ENCODE peak calls at places on chromosomes 1 and 21, in ten cellular contexts. One of them, this sample, is unnamed.

GRCh38 chr1:8625981-8626898 is 191.2 kb downstream of the RERE start:
- DNase-seq in AG04450: peak
- DNase-seq in RWPE1: peak
- DNase-seq in lower lobe of right lung: no peak
- DNase-seq in lower leg skin: no peak
- DNase-seq in cardiac fibroblast: peak
- DNase-seq in MCF 10A: peak
- DNase-seq in GM10248: no peak
- DNase-seq in WERI-Rb-1: no peak
- DNase-seq in heart left ventricle: no peak
- DNase-seq in this sample: no peak

GRCh38 chr21:25960423-25960822 is 210.1 kb downstream of the APP start:
- DNase-seq in AG04450: no peak
- DNase-seq in RWPE1: no peak
- DNase-seq in lower lobe of right lung: no peak
- DNase-seq in lower leg skin: no peak
- DNase-seq in cardiac fibroblast: no peak
- DNase-seq in MCF 10A: no peak
- DNase-seq in GM10248: no peak
- DNase-seq in WERI-Rb-1: peak
- DNase-seq in heart left ventricle: no peak
- DNase-seq in this sample: no peak

GRCh38 chr1:174998569-174999215 is 1.1 kb upstream of the CACYBP start:
- DNase-seq in AG04450: no peak
- DNase-seq in RWPE1: peak
- DNase-seq in lower lobe of right lung: no peak
- DNase-seq in lower leg skin: peak
- DNase-seq in cardiac fibroblast: peak
- DNase-seq in MCF 10A: peak
- DNase-seq in GM10248: peak
- DNase-seq in WERI-Rb-1: peak
- DNase-seq in heart left ventricle: no peak
- DNase-seq in this sample: peak

GRCh38 chr1:209435654-209436566 is 147.6 kb upstream of the CAMK1G start:
- DNase-seq in AG04450: peak
- DNase-seq in RWPE1: peak
- DNase-seq in lower lobe of right lung: peak
- DNase-seq in lower leg skin: peak
- DNase-seq in cardiac fibroblast: peak
- DNase-seq in MCF 10A: peak
- DNase-seq in GM10248: peak
- DNase-seq in WERI-Rb-1: peak
- DNase-seq in heart left ventricle: peak
- DNase-seq in this sample: peak

GRCh38 chr21:28132713-28133112 is 860.0 kb downstream of the LTN1 start:
- DNase-seq in AG04450: no peak
- DNase-seq in RWPE1: no peak
- DNase-seq in lower lobe of right lung: no peak
- DNase-seq in lower leg skin: no peak
- DNase-seq in cardiac fibroblast: peak
- DNase-seq in MCF 10A: no peak
- DNase-seq in GM10248: no peak
- DNase-seq in WERI-Rb-1: no peak
- DNase-seq in heart left ventricle: no peak
- DNase-seq in this sample: no peak

GRCh38 chr1:29782846-29783500 is 546.7 kb downstream of the PTPRU start:
- DNase-seq in AG04450: no peak
- DNase-seq in RWPE1: no peak
- DNase-seq in lower lobe of right lung: no peak
- DNase-seq in lower leg skin: peak
- DNase-seq in cardiac fibroblast: no peak
- DNase-seq in MCF 10A: no peak
- DNase-seq in GM10248: no peak
- DNase-seq in WERI-Rb-1: no peak
- DNase-seq in heart left ventricle: no peak
- DNase-seq in this sample: no peak

GRCh38 chr1:52550447-52550846 is 2.4 kb downstream of the TUT4 start:
- DNase-seq in AG04450: no peak
- DNase-seq in RWPE1: no peak
- DNase-seq in lower lobe of right lung: no peak
- DNase-seq in lower leg skin: no peak
- DNase-seq in cardiac fibroblast: no peak
- DNase-seq in MCF 10A: peak
- DNase-seq in GM10248: no peak
- DNase-seq in WERI-Rb-1: no peak
- DNase-seq in heart left ventricle: no peak
- DNase-seq in this sample: no peak

GRCh38 chr1:176932114-176933104 is 232.1 kb downstream of the ASTN1 start:
- DNase-seq in AG04450: no peak
- DNase-seq in RWPE1: no peak
- DNase-seq in lower lobe of right lung: no peak
- DNase-seq in lower leg skin: no peak
- DNase-seq in cardiac fibroblast: no peak
- DNase-seq in MCF 10A: no peak
- DNase-seq in GM10248: no peak
- DNase-seq in WERI-Rb-1: no peak
- DNase-seq in heart left ventricle: no peak
- DNase-seq in this sample: no peak

GRCh38 chr1:84101204-84101603 is 42.9 kb upstream of the PRKACB start:
- DNase-seq in AG04450: no peak
- DNase-seq in RWPE1: no peak
- DNase-seq in lower lobe of right lung: no peak
- DNase-seq in lower leg skin: no peak
- DNase-seq in cardiac fibroblast: no peak
- DNase-seq in MCF 10A: no peak
- DNase-seq in GM10248: no peak
- DNase-seq in WERI-Rb-1: no peak
- DNase-seq in heart left ventricle: no peak
- DNase-seq in this sample: no peak

GRCh38 chr1:30982937-30983336 is 74.4 kb upstream of the SDC3 start:
- DNase-seq in AG04450: no peak
- DNase-seq in RWPE1: no peak
- DNase-seq in lower lobe of right lung: no peak
- DNase-seq in lower leg skin: peak
- DNase-seq in cardiac fibroblast: peak
- DNase-seq in MCF 10A: no peak
- DNase-seq in GM10248: peak
- DNase-seq in WERI-Rb-1: no peak
- DNase-seq in heart left ventricle: no peak
- DNase-seq in this sample: peak

GRCh38 chr1:2977886-2978611 is 43.2 kb upstream of the ACTRT2 start:
- DNase-seq in AG04450: no peak
- DNase-seq in RWPE1: no peak
- DNase-seq in lower lobe of right lung: no peak
- DNase-seq in lower leg skin: no peak
- DNase-seq in cardiac fibroblast: no peak
- DNase-seq in MCF 10A: no peak
- DNase-seq in GM10248: no peak
- DNase-seq in WERI-Rb-1: no peak
- DNase-seq in heart left ventricle: no peak
- DNase-seq in this sample: no peak

GRCh38 chr1:154442006-154442740 is 37.0 kb downstream of the IL6R start:
- DNase-seq in AG04450: no peak
- DNase-seq in RWPE1: no peak
- DNase-seq in lower lobe of right lung: no peak
- DNase-seq in lower leg skin: no peak
- DNase-seq in cardiac fibroblast: peak
- DNase-seq in MCF 10A: no peak
- DNase-seq in GM10248: no peak
- DNase-seq in WERI-Rb-1: peak
- DNase-seq in heart left ventricle: no peak
- DNase-seq in this sample: peak

DNA sequence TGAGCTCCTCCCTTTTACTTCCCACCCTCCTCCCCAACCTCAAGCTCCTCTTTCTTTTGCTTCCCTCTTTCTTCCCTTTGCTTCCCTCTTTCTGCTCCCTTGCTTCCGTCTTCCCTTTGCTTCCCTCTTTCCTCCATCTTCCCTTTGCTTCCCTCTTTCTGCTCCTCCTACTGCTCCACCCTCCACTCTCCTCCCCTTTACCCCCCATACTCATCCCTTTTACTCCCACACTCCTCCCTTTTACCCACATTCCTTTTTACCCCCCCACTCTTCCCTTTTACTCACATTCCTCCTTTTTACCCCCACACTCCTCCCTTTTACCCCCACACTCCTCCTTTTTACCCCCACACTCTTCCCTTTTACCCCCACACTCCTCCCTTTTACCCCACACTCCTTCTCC is 30.2 kb downstream of the PGBD5 start:
- DNase-seq in AG04450: no peak
- DNase-seq in RWPE1: no peak
- DNase-seq in lower lobe of right lung: no peak
- DNase-seq in lower leg skin: no peak
- DNase-seq in cardiac fibroblast: no peak
- DNase-seq in MCF 10A: no peak
- DNase-seq in GM10248: no peak
- DNase-seq in WERI-Rb-1: no peak
- DNase-seq in heart left ventricle: no peak
- DNase-seq in this sample: no peak
- TF ChIP-seq CTCF in AG04450: no peak
- TF ChIP-seq CTCF in RWPE1: no peak
- TF ChIP-seq CTCF in lower lobe of right lung: no peak
- TF ChIP-seq CTCF in lower leg skin: no peak
- TF ChIP-seq CTCF in cardiac fibroblast: no peak
- TF ChIP-seq CTCF in MCF 10A: no peak
- TF ChIP-seq CTCF in GM10248: no peak
- TF ChIP-seq CTCF in WERI-Rb-1: no peak
- TF ChIP-seq CTCF in heart left ventricle: no peak
- TF ChIP-seq CTCF in this sample: no peak

GRCh38 chr21:37454869-37455503 is 88.4 kb downstream of the DYRK1A start:
- DNase-seq in AG04450: no peak
- DNase-seq in RWPE1: no peak
- DNase-seq in lower lobe of right lung: no peak
- DNase-seq in lower leg skin: no peak
- DNase-seq in cardiac fibroblast: no peak
- DNase-seq in MCF 10A: no peak
- DNase-seq in GM10248: no peak
- DNase-seq in WERI-Rb-1: no peak
- DNase-seq in heart left ventricle: no peak
- DNase-seq in this sample: no peak

GRCh38 chr21:37451446-37451845 is 84.9 kb downstream of the DYRK1A start:
- DNase-seq in AG04450: no peak
- DNase-seq in RWPE1: no peak
- DNase-seq in lower lobe of right lung: no peak
- DNase-seq in lower leg skin: no peak
- DNase-seq in cardiac fibroblast: no peak
- DNase-seq in MCF 10A: no peak
- DNase-seq in GM10248: no peak
- DNase-seq in WERI-Rb-1: no peak
- DNase-seq in heart left ventricle: no peak
- DNase-seq in this sample: no peak

GRCh38 chr21:37455504-37455911 is 88.9 kb downstream of the DYRK1A start:
- DNase-seq in AG04450: no peak
- DNase-seq in RWPE1: no peak
- DNase-seq in lower lobe of right lung: no peak
- DNase-seq in lower leg skin: no peak
- DNase-seq in cardiac fibroblast: peak
- DNase-seq in MCF 10A: no peak
- DNase-seq in GM10248: no peak
- DNase-seq in WERI-Rb-1: no peak
- DNase-seq in heart left ventricle: no peak
- DNase-seq in this sample: no peak

GRCh38 chr21:37452222-37452621 is 85.6 kb downstream of the DYRK1A start:
- DNase-seq in AG04450: peak
- DNase-seq in RWPE1: peak
- DNase-seq in lower lobe of right lung: no peak
- DNase-seq in lower leg skin: no peak
- DNase-seq in cardiac fibroblast: peak
- DNase-seq in MCF 10A: peak
- DNase-seq in GM10248: no peak
- DNase-seq in WERI-Rb-1: no peak
- DNase-seq in heart left ventricle: no peak
- DNase-seq in this sample: no peak

GRCh38 chr21:37453350-37453749 is 86.8 kb downstream of the DYRK1A start:
- DNase-seq in AG04450: no peak
- DNase-seq in RWPE1: no peak
- DNase-seq in lower lobe of right lung: no peak
- DNase-seq in lower leg skin: no peak
- DNase-seq in cardiac fibroblast: no peak
- DNase-seq in MCF 10A: no peak
- DNase-seq in GM10248: no peak
- DNase-seq in WERI-Rb-1: no peak
- DNase-seq in heart left ventricle: no peak
- DNase-seq in this sample: no peak
- TF ChIP-seq CTCF in AG04450: no peak
- TF ChIP-seq CTCF in RWPE1: no peak
- TF ChIP-seq CTCF in lower lobe of right lung: no peak
- TF ChIP-seq CTCF in lower leg skin: no peak
- TF ChIP-seq CTCF in cardiac fibroblast: no peak
- TF ChIP-seq CTCF in MCF 10A: no peak
- TF ChIP-seq CTCF in GM10248: no peak
- TF ChIP-seq CTCF in WERI-Rb-1: no peak
- TF ChIP-seq CTCF in heart left ventricle: no peak
- TF ChIP-seq CTCF in this sample: no peak

GRCh38 chr1:198829948-198830347 is 191.1 kb downstream of the PTPRC start:
- DNase-seq in AG04450: no peak
- DNase-seq in RWPE1: no peak
- DNase-seq in lower lobe of right lung: no peak
- DNase-seq in lower leg skin: no peak
- DNase-seq in cardiac fibroblast: peak
- DNase-seq in MCF 10A: peak
- DNase-seq in GM10248: no peak
- DNase-seq in WERI-Rb-1: no peak
- DNase-seq in heart left ventricle: no peak
- DNase-seq in this sample: no peak
- TF ChIP-seq CTCF in AG04450: peak
- TF ChIP-seq CTCF in RWPE1: no peak
- TF ChIP-seq CTCF in lower lobe of right lung: peak
- TF ChIP-seq CTCF in lower leg skin: no peak
- TF ChIP-seq CTCF in cardiac fibroblast: peak
- TF ChIP-seq CTCF in MCF 10A: no peak
- TF ChIP-seq CTCF in GM10248: no peak
- TF ChIP-seq CTCF in WERI-Rb-1: no peak
- TF ChIP-seq CTCF in heart left ventricle: no peak
- TF ChIP-seq CTCF in this sample: no peak

DNA sequence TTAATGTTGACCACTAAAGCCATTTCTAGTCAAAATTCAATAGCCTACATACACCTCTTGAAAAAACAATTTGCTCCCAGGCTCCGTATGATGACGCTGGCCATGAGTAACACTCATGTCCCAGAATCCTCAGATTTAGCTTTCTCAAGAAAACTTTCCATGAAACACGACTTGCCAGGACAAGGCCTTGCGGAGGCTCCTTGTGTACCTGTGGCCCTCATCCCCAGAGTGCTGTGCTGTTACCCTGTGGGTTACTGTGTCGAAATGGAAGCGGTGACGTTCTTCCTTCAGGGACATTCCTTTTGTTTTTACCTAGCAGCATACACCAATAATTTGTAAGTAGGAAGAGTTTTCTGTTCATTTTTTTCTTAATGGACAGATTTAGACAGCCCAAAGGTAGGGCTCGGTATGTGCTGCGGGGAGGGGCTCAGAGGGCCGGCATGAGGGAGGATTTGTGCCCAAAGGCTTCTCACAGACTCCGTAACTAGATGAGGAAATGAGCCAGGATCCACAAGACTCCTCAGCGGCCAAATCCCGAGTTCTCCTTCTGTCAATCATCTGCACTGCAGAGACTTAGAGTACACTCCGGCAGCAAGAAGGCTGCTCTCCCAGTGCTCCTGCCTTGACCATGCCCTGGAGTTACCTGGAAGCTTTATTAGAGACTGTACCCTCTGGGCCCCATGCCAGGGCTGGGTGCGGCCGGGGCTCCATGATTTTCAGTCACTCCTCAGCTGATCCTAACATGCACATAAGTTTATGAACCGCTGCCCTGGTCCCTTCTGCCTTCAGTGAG is 17.8 kb downstream of the GNG12 start:
- DNase-seq in AG04450: no peak
- DNase-seq in RWPE1: peak
- DNase-seq in lower lobe of right lung: no peak
- DNase-seq in lower leg skin: peak
- DNase-seq in cardiac fibroblast: no peak
- DNase-seq in MCF 10A: peak
- DNase-seq in GM10248: no peak
- DNase-seq in WERI-Rb-1: no peak
- DNase-seq in heart left ventricle: no peak
- DNase-seq in this sample: no peak
- TF ChIP-seq CTCF in AG04450: no peak
- TF ChIP-seq CTCF in RWPE1: no peak
- TF ChIP-seq CTCF in lower lobe of right lung: no peak
- TF ChIP-seq CTCF in lower leg skin: no peak
- TF ChIP-seq CTCF in cardiac fibroblast: no peak
- TF ChIP-seq CTCF in MCF 10A: no peak
- TF ChIP-seq CTCF in GM10248: no peak
- TF ChIP-seq CTCF in WERI-Rb-1: no peak
- TF ChIP-seq CTCF in heart left ventricle: no peak
- TF ChIP-seq CTCF in this sample: no peak

This sample was measured in GM20000.